ENCODE peak calls at places on chromosomes 16 and 17, in five cellular contexts. A is HepG2, R is K562, E is H1, W is GM12892. S is an unnamed sample.

GRCh38 chr17:39739020-39739884 is 1.5 kb downstream of the GRB7 start:
- DNase-seq in A (peak), R (peak), E (no peak), W (no peak), S (no peak)

GRCh38 chr17:69575346-69575761 is 160.9 kb downstream of the MAP2K6 start:
- DNase-seq in A (no peak), R (no peak), E (no peak), W (no peak), S (no peak)

GRCh38 chr17:75639327-75639726 is 6.1 kb downstream of the SMIM5 start:
- DNase-seq in A (no peak), R (no peak), E (no peak), W (peak), S (peak)

GRCh38 chr17:30552994-30553565 is 75.9 kb downstream of the GOSR1 start:
- DNase-seq in A (no peak), R (no peak), E (no peak), W (no peak), S (no peak)

GRCh38 chr16:54280751-54281150 is 5.8 kb downstream of the IRX3 start:
- DNase-seq in A (no peak), R (no peak), E (no peak), W (no peak), S (no peak)

GRCh38 chr17:1162116-1162855 is 17.5 kb downstream of the ABR start:
- DNase-seq in A (no peak), R (no peak), E (no peak), W (no peak), S (no peak)

GRCh38 chr16:10964891-10965326 is 20.5 kb downstream of the CLEC16A start:
- DNase-seq in A (no peak), R (no peak), E (no peak), W (no peak), S (no peak)

GRCh38 chr16:81448154-81449131 is 3.8 kb downstream of the CMIP start:
- DNase-seq in A (peak), R (no peak), E (no peak), W (no peak), S (no peak)

GRCh38 chr17:57357392-57357784 is 101.1 kb downstream of the MSI2 start:
- DNase-seq in A (no peak), R (no peak), E (no peak), W (no peak), S (no peak)

GRCh38 chr16:5709889-5710288 is 612.3 kb upstream of the EEF2KMT start:
- DNase-seq in A (no peak), R (no peak), E (peak), W (no peak), S (no peak)

GRCh38 chr17:57408064-57408811 is 151.9 kb downstream of the MSI2 start:
- DNase-seq in A (peak), R (no peak), E (no peak), W (peak), S (peak)

GRCh38 chr16:86117235-86117634 is 218.3 kb downstream of the IRF8 start:
- DNase-seq in A (no peak), R (no peak), E (no peak), W (no peak), S (no peak)

GRCh38 chr16:87132361-87133014 is 184.7 kb downstream of the C16orf95 start:
- DNase-seq in A (peak), R (no peak), E (no peak), W (no peak), S (no peak)

GRCh38 chr16:56417138-56417537 is 8.2 kb downstream of the AMFR start:
- DNase-seq in A (no peak), R (no peak), E (no peak), W (no peak), S (no peak)

GRCh38 chr17:64073771-64074703 is 53.6 kb upstream of the ICAM2 start:
- DNase-seq in A (no peak), R (no peak), E (no peak), W (no peak), S (no peak)

GRCh38 chr16:50204426-50205108 is 51.5 kb downstream of the TENT4B start:
- DNase-seq in A (no peak), R (no peak), E (no peak), W (no peak), S (no peak)

GRCh38 chr16:60553316-60553801 is 1482.9 kb downstream of the CDH8 start:
- DNase-seq in A (no peak), R (no peak), E (no peak), W (no peak), S (no peak)

GRCh38 chr17:65660947-65661346 is 99.5 kb upstream of the AXIN2 start:
- DNase-seq in A (no peak), R (peak), E (no peak), W (no peak), S (no peak)

GRCh38 chr17:42784811-42785592 is 4.6 kb downstream of the WNK4 start:
- DNase-seq in A (no peak), R (no peak), E (no peak), W (no peak), S (no peak)

GRCh38 chr16:6913535-6913934 is 419.1 kb upstream of the RBFOX1 start:
- DNase-seq in A (no peak), R (no peak), E (no peak), W (no peak), S (no peak)

GRCh38 chr17:14304222-14304844 is 3.5 kb downstream of the HS3ST3B1 start:
- DNase-seq in A (no peak), R (no peak), E (no peak), W (no peak), S (no peak)

GRCh38 chr16:77223184-77223583 is 24.0 kb downstream of the SYCE1L start:
- DNase-seq in A (no peak), R (peak), E (no peak), W (no peak), S (no peak)

GRCh38 chr17:74981979-74982662 is 5.3 kb upstream of the CDR2L start:
- DNase-seq in A (peak), R (peak), E (no peak), W (peak), S (peak)

GRCh38 chr17:62678214-62678919 is 50.9 kb downstream of the MRC2 start:
- DNase-seq in A (no peak), R (no peak), E (no peak), W (no peak), S (no peak)

GRCh38 chr16:66298006-66298405 is 68.5 kb upstream of the CDH5 start:
- DNase-seq in A (no peak), R (no peak), E (no peak), W (no peak), S (no peak)

GRCh38 chr17:38421224-38421841 is 6.9 kb upstream of the ARHGAP23 start:
- DNase-seq in A (no peak), R (no peak), E (no peak), W (no peak), S (no peak)

GRCh38 chr17:79978545-79978852 is 57.2 kb downstream of the TBC1D16 start:
- DNase-seq in A (no peak), R (no peak), E (no peak), W (no peak), S (no peak)

GRCh38 chr16:81626181-81626674 is 152.9 kb upstream of the PLCG2 start:
- DNase-seq in A (no peak), R (no peak), E (no peak), W (no peak), S (no peak)

GRCh38 chr16:25155553-25156460 is 44.3 kb downstream of the LCMT1 start:
- DNase-seq in A (no peak), R (no peak), E (no peak), W (no peak), S (no peak)

DNA sequence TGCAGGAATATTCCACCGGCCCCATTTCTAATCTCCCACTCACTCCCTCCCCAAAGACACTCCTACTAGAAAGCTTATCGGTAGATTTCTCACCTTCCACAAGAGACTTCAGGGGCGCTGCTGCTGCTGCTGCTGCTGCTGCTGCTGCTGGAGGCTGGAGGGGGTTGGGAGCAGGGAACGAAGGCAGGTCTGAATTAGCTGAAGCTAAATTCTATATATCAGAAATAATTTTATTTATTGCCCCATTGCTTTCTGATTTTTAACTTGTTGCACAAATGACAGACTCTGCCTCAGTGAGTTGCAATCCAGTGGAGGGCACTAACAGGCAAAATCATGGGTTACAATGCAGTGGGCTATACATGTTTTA is 25.8 kb upstream of the HLF start:
- DNase-seq in A (peak), R (peak), E (no peak), W (no peak), S (no peak)
- TF ChIP-seq TAF1 in A (no peak), R (no peak), E (no peak), W (no peak), S (no peak)

DNA sequence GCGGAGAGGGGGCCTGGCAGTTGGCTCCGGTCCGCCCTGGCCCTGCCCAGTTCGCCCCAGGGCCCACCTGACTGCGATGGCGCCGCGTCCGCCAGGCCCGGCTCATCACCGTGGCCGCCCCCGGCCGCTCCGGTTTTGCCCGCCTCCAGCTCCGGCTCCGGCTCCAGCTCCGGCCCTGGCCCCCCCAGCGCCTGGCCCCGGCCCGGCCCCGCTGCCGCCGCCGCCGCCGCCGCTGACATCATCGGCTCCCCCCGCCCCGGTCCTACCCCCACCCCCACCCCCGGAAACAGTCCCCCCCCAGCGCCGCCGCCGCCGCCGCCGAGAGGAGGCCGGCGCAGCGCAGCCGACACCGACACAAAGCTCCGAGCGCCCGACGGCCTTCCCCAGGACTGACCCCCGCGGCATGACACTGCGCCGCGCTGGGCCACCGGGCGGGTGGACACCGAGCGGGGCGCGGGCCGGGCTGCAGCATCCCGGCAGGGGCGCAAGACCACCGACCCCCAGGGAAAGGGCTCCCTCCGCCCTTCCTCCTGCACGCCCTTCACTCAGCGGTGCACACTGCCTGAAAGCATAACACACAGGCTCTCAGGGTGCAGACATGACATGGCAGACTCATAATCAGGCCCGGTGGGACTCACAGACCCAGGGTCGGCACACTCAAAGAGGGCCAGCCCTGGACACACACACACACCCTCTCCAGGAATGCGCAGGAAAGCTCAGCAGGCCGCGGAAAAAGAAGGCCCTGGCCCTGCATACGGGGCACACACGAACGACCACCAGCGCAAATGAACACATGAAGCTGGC is at the start of gene ZBTB4:
- DNase-seq in A (peak), R (peak), E (no peak), W (peak), S (peak)
- TF ChIP-seq POLR2A in A (peak), R (peak), E (no peak), W (peak), S (no peak)

DNA sequence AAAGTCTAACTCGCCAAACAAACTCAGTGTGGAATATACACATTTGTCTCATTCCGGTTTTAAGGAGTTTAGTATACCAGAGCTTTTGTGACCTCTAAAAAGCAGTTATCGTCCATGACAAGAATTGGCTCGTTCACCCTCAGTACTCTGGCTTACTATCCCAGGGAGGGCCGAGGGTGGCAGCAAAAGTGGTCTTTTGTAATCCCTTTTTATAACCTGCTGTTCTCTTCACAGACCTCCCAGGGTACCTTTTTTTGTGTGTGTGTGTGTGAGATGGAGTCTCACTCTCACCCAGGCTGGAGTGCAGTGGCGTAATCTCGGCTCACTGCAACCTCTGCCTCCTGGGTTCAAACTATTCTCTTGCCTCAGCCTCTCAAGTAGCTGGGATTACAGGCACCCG is 8.9 kb downstream of the NMT1 start:
- DNase-seq in A (no peak), R (no peak), E (no peak), W (no peak), S (no peak)
- TF ChIP-seq TAF1 in A (no peak), R (no peak), E (no peak), W (no peak), S (no peak)

GRCh38 chr17:3893003-3893719 is at the start of gene CAMKK1:
- DNase-seq in A (peak), R (peak), E (peak), W (peak), S (peak)

GRCh38 chr17:3890893-3891219 is 2.0 kb downstream of the CAMKK1 start:
- DNase-seq in A (no peak), R (no peak), E (no peak), W (no peak), S (no peak)

GRCh38 chr17:3893720-3894116 is 865 bp upstream of the CAMKK1 start:
- DNase-seq in A (no peak), R (no peak), E (no peak), W (no peak), S (no peak)

GRCh38 chr17:3891626-3892094 is 1.2 kb downstream of the CAMKK1 start:
- DNase-seq in A (no peak), R (no peak), E (no peak), W (no peak), S (no peak)

DNA sequence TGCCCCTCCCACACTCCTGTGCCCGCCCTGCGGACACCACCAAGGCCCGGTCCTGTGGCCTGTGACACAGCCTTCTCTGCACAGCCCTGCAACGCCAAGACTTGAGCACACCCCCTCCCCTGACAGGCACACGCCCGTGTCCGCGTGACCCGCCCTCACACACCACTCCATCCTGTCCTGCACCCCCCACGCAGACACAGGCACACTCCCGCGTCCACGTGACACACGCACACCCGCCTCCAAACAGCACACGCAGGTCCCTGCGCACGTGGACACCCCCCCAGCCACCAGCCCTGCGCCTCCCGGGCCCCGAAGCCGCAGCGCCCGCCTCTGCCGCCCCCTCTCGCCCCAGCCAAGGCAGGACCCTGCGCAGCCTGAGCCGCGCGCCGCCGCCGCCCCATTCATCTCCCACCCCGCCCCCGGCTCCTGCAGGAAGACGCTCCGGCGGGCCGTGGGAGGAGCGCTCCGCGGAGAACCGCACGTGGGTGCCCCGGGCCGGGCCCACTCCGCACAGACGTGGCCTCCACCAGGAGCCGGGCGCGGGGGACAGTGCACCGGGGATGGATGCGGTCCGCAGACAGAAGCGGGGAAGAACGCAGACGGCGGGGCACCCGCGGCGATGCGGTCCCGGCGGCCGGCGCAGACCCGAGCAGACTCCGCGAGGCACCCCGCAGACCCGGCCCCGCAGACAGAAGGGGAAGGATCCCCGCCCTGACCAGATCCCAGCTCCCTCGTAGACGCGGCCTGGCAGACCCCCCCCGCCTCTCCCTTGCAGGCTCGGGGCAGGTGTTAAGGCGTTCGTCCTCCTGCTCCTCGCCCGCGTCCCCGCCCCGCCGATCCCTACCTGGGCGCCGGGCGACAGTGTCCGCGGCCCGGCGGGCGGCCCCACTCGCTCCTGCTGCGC is 506 bp downstream of the CAMKK1 start:
- DNase-seq in A (peak), R (peak), E (no peak), W (no peak), S (peak)
- TF ChIP-seq POLR2A in A (no peak), R (no peak), E (no peak), W (no peak), S (no peak)